ENCODE peak calls at places on chromosomes 11 and 22, in eight cellular contexts. N is fibroblast of lung, F is tibial nerve, Y is lung, O is aorta, C is hepatocyte, T is GM23248, G is coronary artery. J is an unnamed sample.
A peak's percentile ranks its signal among the peaks of the same experiment; 100 is the strongest.

GRCh38 chr22:43275545-43275981 is 67.6 kb downstream of the SCUBE1 start:
- DNase-seq in C (peak; percentile 77), F (no peak), N (no peak), O (no peak), G (no peak), T (no peak), Y (no peak), J (peak; percentile 7)

GRCh38 chr11:27807594-27807993 is 107.3 kb upstream of the BDNF start:
- DNase-seq in Y (no peak), F (no peak), G (no peak), N (peak; percentile 10), C (no peak), O (no peak), T (peak; percentile 60), J (peak; percentile 17)

GRCh38 chr22:20062766-20063083 is 17.3 kb upstream of the DGCR8 start:
- DNase-seq in Y (no peak), N (peak; percentile 76), F (no peak), C (peak; percentile 55), T (peak; percentile 41), G (no peak), O (no peak), J (no peak)

GRCh38 chr22:27115816-27116256 is 458.4 kb downstream of the MIAT start:
- DNase-seq in C (peak; percentile 67), O (no peak), N (peak; percentile 97), T (peak; percentile 83), Y (no peak), F (no peak), G (peak; percentile 21), J (peak; percentile 63)

GRCh38 chr11:119106564-119107537 is at the start of gene C2CD2L:
- DNase-seq in C (peak; percentile 96), Y (peak; percentile 91), G (peak; percentile 94), F (peak; percentile 84), N (peak; percentile 88), T (peak; percentile 98), O (peak; percentile 96), J (peak; percentile 85)

GRCh38 chr11:74134661-74135515 is 35.9 kb downstream of the C2CD3 start:
- DNase-seq in N (peak; percentile 66), F (no peak), C (no peak), G (no peak), O (no peak), Y (no peak), T (no peak), J (no peak)

GRCh38 chr22:30191049-30191701 is 55.4 kb downstream of the LIF start:
- DNase-seq in T (peak; percentile 12), N (peak; percentile 69), C (peak; percentile 38), F (no peak), Y (no peak), G (no peak), O (no peak), J (peak; percentile 33)

GRCh38 chr11:34256591-34256990 is 101.2 kb downstream of the ABTB2 start:
- DNase-seq in T (no peak), G (no peak), O (no peak), Y (no peak), N (no peak), C (no peak), F (no peak), J (no peak)

GRCh38 chr11:10514210-10514609 is 26.8 kb downstream of the RNF141 start:
- DNase-seq in F (no peak), O (no peak), N (no peak), C (no peak), T (peak; percentile 64), Y (no peak), G (no peak), J (peak; percentile 56)

GRCh38 chr11:126113515-126113957 is 50.9 kb upstream of the CDON start:
- DNase-seq in O (peak; percentile 95), N (peak; percentile 97), T (peak; percentile 100), C (peak; percentile 94), G (peak; percentile 96), Y (peak; percentile 90), F (peak; percentile 68), J (peak; percentile 99)

GRCh38 chr22:40567626-40568328 is 68.7 kb downstream of the MRTFA start:
- DNase-seq in N (no peak), F (no peak), G (no peak), C (no peak), T (no peak), O (no peak), Y (no peak), J (no peak)

GRCh38 chr11:67351275-67352005 is 1.9 kb downstream of the POLD4 start:
- DNase-seq in O (peak; percentile 87), F (no peak), G (peak; percentile 77), C (peak; percentile 90), N (peak; percentile 67), T (peak; percentile 85), Y (peak; percentile 65), J (peak; percentile 88)

GRCh38 chr11:13169709-13170108 is 107.9 kb upstream of the BMAL1 start:
- DNase-seq in C (no peak), F (no peak), Y (peak; percentile 31), G (no peak), T (peak; percentile 86), O (no peak), N (peak; percentile 95), J (peak; percentile 95)

GRCh38 chr22:39577361-39577760 is 6.8 kb downstream of the CACNA1I start:
- DNase-seq in N (no peak), F (no peak), Y (no peak), O (no peak), G (no peak), T (no peak), C (no peak), J (no peak)

GRCh38 chr11:72657356-72657755 is 16.9 kb downstream of the PDE2A start:
- DNase-seq in T (no peak), O (no peak), Y (no peak), G (no peak), F (no peak), N (no peak), C (no peak), J (no peak)

GRCh38 chr11:7969756-7970646 is 4.8 kb upstream of the NLRP10 start:
- DNase-seq in F (no peak), T (no peak), G (no peak), C (no peak), O (no peak), Y (no peak), N (peak; percentile 67), J (no peak)

GRCh38 chr11:45543808-45544422 is 121.5 kb downstream of the CHST1 start:
- DNase-seq in Y (no peak), F (no peak), G (no peak), C (peak; percentile 55), N (peak; percentile 2), O (no peak), T (peak; percentile 22), J (peak; percentile 17)

GRCh38 chr11:11463397-11463796 is 110.3 kb upstream of the CSNK2A3 start:
- DNase-seq in Y (no peak), F (no peak), N (no peak), C (peak; percentile 19), T (peak; percentile 32), O (no peak), G (no peak), J (no peak)

GRCh38 chr11:12995823-12996222 is 13.3 kb upstream of the RASSF10 start:
- DNase-seq in N (no peak), O (no peak), F (no peak), C (no peak), Y (no peak), G (no peak), T (no peak), J (no peak)

DNA sequence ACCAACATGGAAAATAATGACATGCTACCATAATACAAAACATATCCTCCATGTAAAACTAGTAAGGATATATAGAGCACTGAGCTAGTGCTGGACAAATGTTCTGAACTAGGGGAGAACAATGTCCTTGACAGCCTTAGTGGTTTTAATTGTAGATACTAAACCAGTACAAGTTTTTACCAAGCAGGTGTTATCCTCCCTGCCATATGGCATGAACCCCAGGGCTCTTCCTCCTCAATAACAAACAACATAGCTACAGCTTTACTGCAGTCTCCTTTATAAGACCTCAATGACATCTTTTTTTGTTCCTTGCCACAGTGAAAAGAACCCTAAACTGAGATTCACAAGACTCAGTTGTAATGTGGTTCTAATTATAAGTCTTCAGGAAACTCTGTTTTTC is 70.2 kb upstream of the GDPD4 start:
- DNase-seq in N (no peak), O (no peak), C (no peak), Y (no peak), F (no peak), G (no peak), T (no peak), J (no peak)
- H3K4me3 ChIP-seq in N (no peak overlapping the region), O (no peak overlapping the region), C (no peak overlapping the region), Y (no peak overlapping the region), F (no peak overlapping the region), G (no peak overlapping the region), T (no peak overlapping the region), J (no peak overlapping the region)

GRCh38 chr11:111922803-111923202 is 4.1 kb downstream of the C11orf52 start:
- DNase-seq in F (peak; percentile 99), O (no peak), N (peak; percentile 78), G (no peak), Y (peak; percentile 78), C (no peak), T (peak; percentile 93), J (peak; percentile 95)

GRCh38 chr11:111923351-111923788 is 4.7 kb downstream of the C11orf52 start:
- DNase-seq in Y (no peak), C (no peak), N (peak; percentile 53), T (peak; percentile 68), O (peak; percentile 84), G (no peak), F (peak; percentile 33), J (peak; percentile 72)

GRCh38 chr11:111923951-111924350 is 5.2 kb downstream of the C11orf52 start:
- DNase-seq in N (no peak), Y (no peak), O (no peak), F (no peak), C (no peak), G (no peak), T (peak; percentile 40), J (no peak)

GRCh38 chr11:111918390-111919256 is at the start of gene C11orf52:
- DNase-seq in T (peak; percentile 66), C (peak; percentile 90), Y (peak; percentile 83), O (no peak), F (no peak), N (peak; percentile 37), G (no peak), J (no peak)

GRCh38 chr11:111920908-111921307 is 2.2 kb downstream of the C11orf52 start:
- DNase-seq in O (no peak), Y (no peak), N (no peak), F (no peak), T (no peak), C (no peak), G (no peak), J (no peak)
- H3K4me3 ChIP-seq in O (no peak overlapping the region), Y (no peak overlapping the region), N (no peak overlapping the region), F (no peak overlapping the region), T (no peak overlapping the region), C (no peak overlapping the region), G (no peak overlapping the region), J (no peak overlapping the region)

GRCh38 chr11:96272542-96273306 is 70.3 kb downstream of the MAML2 start:
- DNase-seq in Y (peak; percentile 35), C (peak; percentile 25), F (no peak), T (peak; percentile 53), O (no peak), G (no peak), N (peak; percentile 56), J (peak; percentile 45)
- H3K4me3 ChIP-seq in Y (no peak overlapping the region), C (no peak overlapping the region), F (no peak overlapping the region), T (no peak overlapping the region), O (no peak overlapping the region), G (no peak overlapping the region), N (no peak overlapping the region), J (no peak overlapping the region)

GRCh38 chr11:104917259-104918112 is 19.2 kb upstream of the CASP12 start:
- DNase-seq in G (no peak), N (no peak), Y (no peak), T (no peak), O (no peak), F (no peak), C (no peak), J (no peak)

GRCh38 chr11:104916442-104916841 is 18.2 kb upstream of the CASP12 start:
- DNase-seq in G (no peak), T (peak; percentile 5), N (peak; percentile 31), C (no peak), F (no peak), Y (no peak), O (no peak), J (no peak)

GRCh38 chr11:104918113-104918824 is 20.0 kb upstream of the CASP12 start:
- DNase-seq in C (no peak), O (no peak), N (peak; percentile 86), T (peak; percentile 79), Y (no peak), G (no peak), F (no peak), J (peak; percentile 84)
- H3K4me3 ChIP-seq in C (no peak overlapping the region), O (peak overlapping the region; percentile 97), N (peak overlapping the region; percentile 26), T (peak overlapping the region; percentile 69), Y (no peak overlapping the region), G (peak overlapping the region; percentile 69), F (peak overlapping the region; percentile 52), J (peak overlapping the region; percentile 61)